ENCODE peak calls at places on chromosomes 16 and 17, in seven cellular contexts. S is thoracic aorta, A is M059J, P is AG09319, M is GM13976, Q is anterior cingulate cortex, L is HuH-7. F is an unnamed sample.

GRCh38 chr17:52995127-52995526 is 827.6 kb upstream of the KIF2B start:
- DNase-seq in S (no peak), A (no peak), P (no peak), M (no peak), Q (no peak), L (no peak), F (no peak)

GRCh38 chr16:80489173-80489572 is 51.6 kb upstream of the DYNLRB2 start:
- DNase-seq in S (no peak), A (no peak), P (no peak), M (no peak), Q (no peak), L (no peak), F (no peak)

GRCh38 chr17:77107506-77108433 is 33.0 kb upstream of the SEC14L1 start:
- DNase-seq in S (no peak), A (peak), P (no peak), M (peak), Q (no peak), L (no peak), F (peak)

GRCh38 chr16:24689128-24689527 is 40.3 kb upstream of the TNRC6A start:
- DNase-seq in S (no peak), A (peak), P (peak), M (peak), Q (no peak), L (peak), F (no peak)

GRCh38 chr16:49855280-49855821 is 561 bp downstream of the ZNF423 start:
- DNase-seq in S (no peak), A (peak), P (peak), M (peak), Q (no peak), L (peak), F (peak)

GRCh38 chr16:11161974-11162373 is 94.0 kb downstream of the SOCS1 start:
- DNase-seq in S (no peak), A (no peak), P (no peak), M (no peak), Q (no peak), L (no peak), F (no peak)

GRCh38 chr17:50638572-50638850 is 3.8 kb downstream of the ABCC3 start:
- DNase-seq in S (no peak), A (peak), P (no peak), M (no peak), Q (no peak), L (no peak), F (no peak)

GRCh38 chr16:66918803-66919568 is at the start of gene CDH16:
- DNase-seq in S (no peak), A (no peak), P (no peak), M (no peak), Q (no peak), L (no peak), F (no peak)

GRCh38 chr16:11386791-11387546 is 41.7 kb downstream of the RMI2 start:
- DNase-seq in S (no peak), A (no peak), P (no peak), M (peak), Q (no peak), L (peak), F (no peak)

GRCh38 chr17:33390479-33391027 is 97.5 kb upstream of the ASIC2 start:
- DNase-seq in S (no peak), A (no peak), P (no peak), M (no peak), Q (no peak), L (no peak), F (no peak)

GRCh38 chr17:80753946-80754345 is 209.3 kb downstream of the RPTOR start:
- DNase-seq in S (no peak), A (no peak), P (no peak), M (no peak), Q (no peak), L (no peak), F (no peak)

GRCh38 chr17:13244511-13244910 is 226.7 kb upstream of the ELAC2 start:
- DNase-seq in S (no peak), A (no peak), P (peak), M (no peak), Q (no peak), L (no peak), F (no peak)

GRCh38 chr17:50180593-50180992 is 14.8 kb downstream of the SGCA start:
- DNase-seq in S (no peak), A (no peak), P (no peak), M (no peak), Q (no peak), L (no peak), F (no peak)

GRCh38 chr16:14268073-14268472 is 197.0 kb downstream of the MRTFB start:
- DNase-seq in S (no peak), A (no peak), P (no peak), M (no peak), Q (no peak), L (no peak), F (no peak)

GRCh38 chr17:28204244-28204643 is 114.8 kb upstream of the TMEM97 start:
- DNase-seq in S (no peak), A (no peak), P (no peak), M (no peak), Q (no peak), L (no peak), F (no peak)

GRCh38 chr16:84228321-84228838 is 11.4 kb downstream of the KCNG4 start:
- DNase-seq in S (peak), A (peak), P (peak), M (no peak), Q (no peak), L (no peak), F (no peak)

GRCh38 chr16:84673203-84673535 is 24.9 kb downstream of the KLHL36 start:
- DNase-seq in S (no peak), A (peak), P (no peak), M (peak), Q (no peak), L (no peak), F (no peak)

GRCh38 chr17:50110591-50111349 is 15.6 kb downstream of the PDK2 start:
- DNase-seq in S (no peak), A (no peak), P (no peak), M (no peak), Q (no peak), L (no peak), F (no peak)

GRCh38 chr17:45345246-45345553 is 28.4 kb upstream of the MAP3K14 start:
- DNase-seq in S (no peak), A (no peak), P (no peak), M (no peak), Q (no peak), L (no peak), F (no peak)

GRCh38 chr17:3845361-3845753 is 689 bp downstream of the NCBP3 start:
- DNase-seq in S (no peak), A (peak), P (no peak), M (peak), Q (no peak), L (no peak), F (no peak)

GRCh38 chr16:31467151-31467550 is 4.8 kb upstream of the TGFB1I1 start:
- DNase-seq in S (no peak), A (peak), P (no peak), M (no peak), Q (no peak), L (no peak), F (no peak)

GRCh38 chr17:29560306-29560705 is 6.5 kb downstream of the ABHD15 start:
- DNase-seq in S (no peak), A (no peak), P (no peak), M (no peak), Q (no peak), L (no peak), F (no peak)

GRCh38 chr16:19232988-19233387 is 52.5 kb upstream of the CLEC19A start:
- DNase-seq in S (no peak), A (no peak), P (no peak), M (no peak), Q (no peak), L (no peak), F (no peak)

GRCh38 chr17:28406478-28406824 is 439 bp upstream of the SLC46A1 start:
- DNase-seq in S (no peak), A (no peak), P (no peak), M (no peak), Q (no peak), L (no peak), F (no peak)

GRCh38 chr17:30808785-30809286 is 15.7 kb downstream of the CRLF3 start:
- DNase-seq in S (no peak), A (no peak), P (no peak), M (peak), Q (no peak), L (no peak), F (peak)

GRCh38 chr17:28878981-28879380 is 18.6 kb downstream of the FLOT2 start:
- DNase-seq in S (no peak), A (peak), P (no peak), M (peak), Q (no peak), L (peak), F (no peak)